ENCODE peak calls at places on chromosomes 6 and 20, in ten cellular contexts. One of them, this sample, is unnamed.

GRCh38 chr6:22471746-22472145 is 97.6 kb upstream of the HDGFL1 start:
- DNase-seq in transverse colon: no peak
- DNase-seq in ovary: no peak
- DNase-seq in A549: no peak
- DNase-seq in GM12891: no peak
- DNase-seq in Peyer's patch: no peak
- DNase-seq in GM12892: no peak
- DNase-seq in adrenal gland: no peak
- DNase-seq in H54: no peak
- DNase-seq in H1: no peak
- DNase-seq in this sample: no peak

GRCh38 chr6:46832816-46833215 is 39.6 kb downstream of the MEP1A start:
- DNase-seq in adrenal gland: no peak
- DNase-seq in A549: no peak
- DNase-seq in Peyer's patch: no peak
- DNase-seq in H1: no peak
- DNase-seq in GM12891: no peak
- DNase-seq in H54: no peak
- DNase-seq in transverse colon: no peak
- DNase-seq in ovary: no peak
- DNase-seq in GM12892: no peak
- DNase-seq in this sample: no peak

GRCh38 chr6:22764521-22764920 is 195.2 kb downstream of the HDGFL1 start:
- DNase-seq in GM12892: no peak
- DNase-seq in Peyer's patch: no peak
- DNase-seq in ovary: no peak
- DNase-seq in GM12891: no peak
- DNase-seq in A549: no peak
- DNase-seq in transverse colon: no peak
- DNase-seq in adrenal gland: no peak
- DNase-seq in H1: no peak
- DNase-seq in H54: no peak
- DNase-seq in this sample: no peak

GRCh38 chr6:12147557-12148316 is 135.6 kb downstream of the HIVEP1 start:
- DNase-seq in H54: no peak
- DNase-seq in H1: no peak
- DNase-seq in GM12892: no peak
- DNase-seq in A549: no peak
- DNase-seq in Peyer's patch: no peak
- DNase-seq in adrenal gland: no peak
- DNase-seq in GM12891: no peak
- DNase-seq in transverse colon: no peak
- DNase-seq in ovary: no peak
- DNase-seq in this sample: no peak

GRCh38 chr20:50312682-50313187 is 122.1 kb downstream of the CEBPB start:
- DNase-seq in adrenal gland: peak
- DNase-seq in GM12892: no peak
- DNase-seq in H54: peak
- DNase-seq in transverse colon: peak
- DNase-seq in GM12891: no peak
- DNase-seq in ovary: peak
- DNase-seq in H1: no peak
- DNase-seq in Peyer's patch: no peak
- DNase-seq in A549: peak
- DNase-seq in this sample: peak

GRCh38 chr6:108565091-108565766 is 4.5 kb downstream of the FOXO3 start:
- DNase-seq in H1: no peak
- DNase-seq in A549: no peak
- DNase-seq in GM12891: peak
- DNase-seq in adrenal gland: no peak
- DNase-seq in H54: no peak
- DNase-seq in GM12892: no peak
- DNase-seq in ovary: no peak
- DNase-seq in Peyer's patch: no peak
- DNase-seq in transverse colon: no peak
- DNase-seq in this sample: no peak

GRCh38 chr20:34871966-34872603 is 571 bp downstream of the GGT7 start:
- DNase-seq in A549: no peak
- DNase-seq in H1: no peak
- DNase-seq in Peyer's patch: no peak
- DNase-seq in adrenal gland: no peak
- DNase-seq in GM12891: no peak
- DNase-seq in H54: no peak
- DNase-seq in ovary: no peak
- DNase-seq in transverse colon: no peak
- DNase-seq in GM12892: no peak
- DNase-seq in this sample: no peak

GRCh38 chr20:48718914-48719578 is 108.8 kb downstream of the PREX1 start:
- DNase-seq in GM12892: no peak
- DNase-seq in adrenal gland: no peak
- DNase-seq in transverse colon: peak
- DNase-seq in A549: no peak
- DNase-seq in ovary: no peak
- DNase-seq in GM12891: no peak
- DNase-seq in H54: no peak
- DNase-seq in H1: no peak
- DNase-seq in Peyer's patch: peak
- DNase-seq in this sample: no peak

GRCh38 chr6:99568103-99568933 is at the start of gene CCNC:
- DNase-seq in H1: peak
- DNase-seq in GM12891: peak
- DNase-seq in ovary: peak
- DNase-seq in transverse colon: peak
- DNase-seq in H54: peak
- DNase-seq in GM12892: peak
- DNase-seq in Peyer's patch: peak
- DNase-seq in adrenal gland: peak
- DNase-seq in A549: peak
- DNase-seq in this sample: peak
- TF ChIP-seq POLR2A in H1: peak
- TF ChIP-seq POLR2A in GM12891: peak
- TF ChIP-seq POLR2A in ovary: peak
- TF ChIP-seq POLR2A in transverse colon: peak
- TF ChIP-seq POLR2A in H54: peak
- TF ChIP-seq POLR2A in GM12892: peak
- TF ChIP-seq POLR2A in Peyer's patch: peak
- TF ChIP-seq POLR2A in adrenal gland: peak
- TF ChIP-seq POLR2A in A549: peak
- TF ChIP-seq POLR2A in this sample: no peak

DNA sequence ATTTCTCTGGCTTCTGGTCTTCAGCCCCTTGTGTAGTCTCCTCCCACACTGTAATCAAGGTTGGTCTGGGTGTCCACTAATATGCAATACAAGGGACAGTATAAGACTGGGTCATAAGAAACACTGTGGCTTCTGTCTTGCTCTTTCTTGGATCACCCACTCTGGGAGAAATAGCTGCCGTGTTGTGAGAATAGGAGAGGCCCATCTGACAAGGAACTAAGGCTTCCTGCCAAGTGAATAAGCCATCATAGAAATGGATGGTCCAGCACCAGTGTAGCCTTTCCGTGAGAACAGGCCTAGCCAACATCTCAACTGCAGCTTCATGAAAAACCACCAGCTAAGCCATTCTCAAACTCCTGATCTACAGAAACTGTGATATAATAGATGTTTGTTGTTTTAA is 23.3 kb downstream of the BAG2 start:
- DNase-seq in H1: no peak
- DNase-seq in GM12891: no peak
- DNase-seq in Peyer's patch: no peak
- DNase-seq in H54: no peak
- DNase-seq in transverse colon: no peak
- DNase-seq in ovary: no peak
- DNase-seq in A549: no peak
- DNase-seq in GM12892: no peak
- DNase-seq in adrenal gland: no peak
- DNase-seq in this sample: no peak
- TF ChIP-seq POLR2A in H1: no peak
- TF ChIP-seq POLR2A in GM12891: no peak
- TF ChIP-seq POLR2A in Peyer's patch: no peak
- TF ChIP-seq POLR2A in H54: no peak
- TF ChIP-seq POLR2A in transverse colon: no peak
- TF ChIP-seq POLR2A in ovary: no peak
- TF ChIP-seq POLR2A in A549: no peak
- TF ChIP-seq POLR2A in GM12892: no peak
- TF ChIP-seq POLR2A in adrenal gland: no peak
- TF ChIP-seq POLR2A in this sample: no peak

GRCh38 chr20:44609006-44609510 is 26.7 kb downstream of the PKIG start:
- DNase-seq in H1: no peak
- DNase-seq in GM12892: no peak
- DNase-seq in H54: no peak
- DNase-seq in transverse colon: no peak
- DNase-seq in A549: no peak
- DNase-seq in GM12891: no peak
- DNase-seq in Peyer's patch: no peak
- DNase-seq in ovary: no peak
- DNase-seq in adrenal gland: no peak
- DNase-seq in this sample: no peak

GRCh38 chr20:44606725-44607441 is 24.5 kb downstream of the PKIG start:
- DNase-seq in adrenal gland: no peak
- DNase-seq in H1: no peak
- DNase-seq in Peyer's patch: no peak
- DNase-seq in A549: no peak
- DNase-seq in H54: no peak
- DNase-seq in GM12891: no peak
- DNase-seq in transverse colon: no peak
- DNase-seq in ovary: no peak
- DNase-seq in GM12892: no peak
- DNase-seq in this sample: no peak

GRCh38 chr20:44613575-44613974 is 31.2 kb downstream of the PKIG start:
- DNase-seq in H1: no peak
- DNase-seq in A549: no peak
- DNase-seq in Peyer's patch: no peak
- DNase-seq in adrenal gland: no peak
- DNase-seq in GM12892: no peak
- DNase-seq in ovary: no peak
- DNase-seq in H54: no peak
- DNase-seq in transverse colon: no peak
- DNase-seq in GM12891: no peak
- DNase-seq in this sample: no peak

GRCh38 chr20:44610313-44610965 is 28.1 kb downstream of the PKIG start:
- DNase-seq in adrenal gland: no peak
- DNase-seq in A549: no peak
- DNase-seq in GM12892: no peak
- DNase-seq in GM12891: no peak
- DNase-seq in H54: no peak
- DNase-seq in H1: no peak
- DNase-seq in Peyer's patch: no peak
- DNase-seq in ovary: no peak
- DNase-seq in transverse colon: no peak
- DNase-seq in this sample: peak

DNA sequence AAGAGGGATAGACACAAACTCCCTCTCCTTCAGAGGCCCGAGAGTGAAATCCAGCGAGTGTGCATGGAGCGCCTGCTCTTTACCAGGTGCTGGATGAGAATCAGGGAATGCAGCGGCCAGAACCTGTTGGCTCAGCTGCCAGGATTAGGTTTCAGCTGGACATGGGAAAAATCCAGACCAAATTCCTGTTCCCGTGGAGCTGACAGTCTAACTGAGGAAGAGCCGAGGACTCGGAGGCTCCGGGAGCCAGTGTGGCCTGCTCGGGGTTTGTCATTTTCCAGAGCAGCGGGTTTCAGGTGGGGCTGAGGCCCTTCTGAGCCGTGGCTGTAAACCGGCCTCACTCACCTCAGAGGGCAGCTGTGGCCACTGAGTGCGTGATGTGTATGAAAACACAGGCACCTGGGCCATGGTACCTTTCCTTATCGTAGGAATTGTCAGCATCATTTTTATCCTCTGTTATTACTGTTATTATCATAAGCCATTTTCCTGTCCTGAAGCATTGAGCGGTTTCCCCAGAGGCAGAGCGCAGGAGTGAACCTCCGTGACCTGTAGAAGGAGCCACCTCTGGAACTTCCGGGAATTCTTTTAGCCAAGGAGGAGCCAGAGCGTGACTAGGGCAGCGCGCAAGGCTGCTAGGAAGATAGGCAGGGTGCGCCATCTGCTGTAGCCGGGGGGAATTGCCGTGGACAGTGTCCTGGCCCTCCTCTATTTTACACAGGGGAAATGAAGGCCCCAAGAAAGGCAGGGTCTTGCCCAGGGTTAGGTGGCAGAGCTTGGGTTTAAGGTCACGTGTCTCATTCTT is 27.3 kb downstream of the PKIG start:
- DNase-seq in H1: peak
- DNase-seq in GM12892: peak
- DNase-seq in transverse colon: peak
- DNase-seq in ovary: peak
- DNase-seq in adrenal gland: peak
- DNase-seq in Peyer's patch: peak
- DNase-seq in GM12891: peak
- DNase-seq in A549: peak
- DNase-seq in H54: peak
- DNase-seq in this sample: peak
- TF ChIP-seq POLR2A in H1: no peak
- TF ChIP-seq POLR2A in GM12892: no peak
- TF ChIP-seq POLR2A in transverse colon: no peak
- TF ChIP-seq POLR2A in ovary: no peak
- TF ChIP-seq POLR2A in adrenal gland: no peak
- TF ChIP-seq POLR2A in Peyer's patch: no peak
- TF ChIP-seq POLR2A in GM12891: no peak
- TF ChIP-seq POLR2A in A549: peak
- TF ChIP-seq POLR2A in H54: no peak
- TF ChIP-seq POLR2A in this sample: peak

GRCh38 chr20:57698191-57698866 is 11.5 kb downstream of the PMEPA1 start:
- DNase-seq in Peyer's patch: peak
- DNase-seq in H1: no peak
- DNase-seq in adrenal gland: peak
- DNase-seq in GM12891: no peak
- DNase-seq in GM12892: no peak
- DNase-seq in A549: peak
- DNase-seq in H54: peak
- DNase-seq in transverse colon: peak
- DNase-seq in ovary: no peak
- DNase-seq in this sample: no peak
- TF ChIP-seq POLR2A in Peyer's patch: no peak
- TF ChIP-seq POLR2A in H1: no peak
- TF ChIP-seq POLR2A in adrenal gland: no peak
- TF ChIP-seq POLR2A in GM12891: no peak
- TF ChIP-seq POLR2A in GM12892: no peak
- TF ChIP-seq POLR2A in A549: no peak
- TF ChIP-seq POLR2A in H54: no peak
- TF ChIP-seq POLR2A in transverse colon: no peak
- TF ChIP-seq POLR2A in ovary: no peak
- TF ChIP-seq POLR2A in this sample: no peak

GRCh38 chr6:123467437-123467836 is 169.3 kb downstream of the TRDN start:
- DNase-seq in A549: no peak
- DNase-seq in H1: no peak
- DNase-seq in GM12891: no peak
- DNase-seq in GM12892: no peak
- DNase-seq in Peyer's patch: no peak
- DNase-seq in transverse colon: no peak
- DNase-seq in ovary: no peak
- DNase-seq in adrenal gland: no peak
- DNase-seq in H54: no peak
- DNase-seq in this sample: no peak
- TF ChIP-seq POLR2A in A549: no peak
- TF ChIP-seq POLR2A in H1: no peak
- TF ChIP-seq POLR2A in GM12891: no peak
- TF ChIP-seq POLR2A in GM12892: no peak
- TF ChIP-seq POLR2A in Peyer's patch: no peak
- TF ChIP-seq POLR2A in transverse colon: no peak
- TF ChIP-seq POLR2A in ovary: no peak
- TF ChIP-seq POLR2A in adrenal gland: no peak
- TF ChIP-seq POLR2A in H54: no peak
- TF ChIP-seq POLR2A in this sample: no peak